ENCODE peak calls at places on chromosomes 7 and 10, in seven cellular contexts. A, X, Z, O, T, K and G are unnamed samples.

GRCh38 chr7:26127411-26127810 is 24.6 kb upstream of the NFE2L3 start:
- DNase-seq in K (no peak), A (no peak), X (no peak), O (no peak), Z (no peak), T (peak; percentile 24), G (no peak)

GRCh38 chr10:103241262-103242011 is 4.2 kb upstream of the RPEL1 start:
- DNase-seq in T (no peak), K (no peak), X (peak; percentile 50), Z (peak; percentile 86), A (peak; percentile 22), O (no peak), G (no peak)

GRCh38 chr7:71457021-71457420 is 325.1 kb downstream of the GALNT17 start:
- DNase-seq in T (no peak), A (peak; percentile 77), X (no peak), O (no peak), K (no peak), Z (no peak), G (no peak)

GRCh38 chr7:87156709-87157108 is 4.5 kb downstream of the DMTF1 start:
- DNase-seq in X (no peak), O (no peak), T (no peak), A (no peak), Z (no peak), K (no peak), G (no peak)

GRCh38 chr10:115771755-115772154 is 501.3 kb downstream of the GFRA1 start:
- DNase-seq in O (no peak), X (no peak), A (no peak), K (no peak), Z (no peak), T (no peak), G (no peak)

GRCh38 chr10:52746169-52746568 is 26.4 kb downstream of the MBL2 start:
- DNase-seq in Z (no peak), K (no peak), T (no peak), O (no peak), X (no peak), A (no peak), G (no peak)

GRCh38 chr7:31029674-31030073 is 22.4 kb upstream of the ADCYAP1R1 start:
- DNase-seq in Z (no peak), T (no peak), X (no peak), K (no peak), A (no peak), O (no peak), G (no peak)

GRCh38 chr7:47438411-47439029 is 143.4 kb downstream of the TNS3 start:
- DNase-seq in K (no peak), T (no peak), Z (no peak), O (no peak), A (no peak), X (no peak), G (no peak)

GRCh38 chr10:48523212-48523819 is 81.6 kb downstream of the ARHGAP22 start:
- DNase-seq in T (no peak), Z (peak; percentile 19), A (peak; percentile 74), O (peak; percentile 74), K (peak; percentile 63), X (no peak), G (no peak)

GRCh38 chr10:98411768-98412167 is 3.2 kb downstream of the PYROXD2 start:
- DNase-seq in A (no peak), O (no peak), Z (no peak), K (no peak), T (no peak), X (no peak), G (no peak)

GRCh38 chr7:42345478-42346299 is 108.7 kb upstream of the GLI3 start:
- DNase-seq in Z (no peak), O (no peak), K (no peak), X (no peak), A (peak; percentile 15), T (no peak), G (no peak)

GRCh38 chr10:21171197-21171935 is 274.3 kb upstream of the NEBL start:
- DNase-seq in X (no peak), T (no peak), K (peak; percentile 38), Z (peak; percentile 12), O (peak; percentile 66), A (peak; percentile 75), G (no peak)

GRCh38 chr10:120426306-120426705 is 30.7 kb upstream of the PLPP4 start:
- DNase-seq in Z (no peak), O (no peak), K (no peak), A (no peak), X (no peak), T (no peak), G (no peak)

GRCh38 chr10:62687230-62687748 is 117.2 kb upstream of the ADO start:
- DNase-seq in A (no peak), Z (no peak), O (no peak), X (no peak), T (no peak), K (no peak), G (no peak)

GRCh38 chr7:75938921-75939320 is 24.0 kb downstream of the POR start:
- DNase-seq in K (no peak), A (no peak), Z (no peak), T (no peak), X (no peak), O (no peak), G (no peak)

DNA sequence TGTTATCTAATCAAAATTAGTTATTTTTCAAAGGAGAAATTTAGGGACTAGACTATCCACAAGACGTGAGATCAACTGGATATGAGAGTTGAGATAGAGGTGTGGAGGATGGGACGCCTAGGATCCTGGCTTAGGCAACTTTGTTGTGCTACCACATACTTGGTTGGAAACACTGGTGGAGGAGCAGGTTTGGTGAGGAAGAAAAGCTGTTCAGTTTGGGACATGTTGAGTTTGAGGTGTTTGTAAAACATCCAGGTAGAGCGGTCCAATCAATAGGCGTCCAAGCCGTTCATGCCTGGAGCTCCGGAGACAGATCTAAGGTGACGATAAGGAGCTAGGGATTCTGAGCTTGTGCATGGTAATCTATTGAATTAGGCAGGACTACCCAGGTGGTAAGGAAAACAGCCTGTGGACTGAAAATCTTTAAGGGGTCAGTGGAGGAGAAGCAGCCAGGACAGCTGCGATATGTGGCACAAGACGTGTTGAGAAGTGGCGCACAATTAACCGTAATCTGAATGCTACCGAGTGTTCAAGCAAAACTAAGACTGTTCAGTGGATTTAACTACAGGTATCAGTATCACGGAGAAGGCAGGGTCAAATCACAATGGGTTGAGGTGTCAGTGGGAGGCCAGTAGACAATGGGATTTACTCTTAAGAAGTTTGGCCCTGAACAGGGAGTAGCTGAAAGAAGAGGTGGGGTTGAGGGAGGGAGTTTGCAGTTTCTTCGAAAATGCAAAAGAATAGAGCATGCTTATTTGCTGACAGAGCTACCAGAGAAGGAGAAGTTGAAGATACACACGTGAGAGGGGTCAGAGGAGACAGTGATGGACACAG is 16.1 kb upstream of the TRPV6 start:
- DNase-seq in T (no peak), O (no peak), K (no peak), Z (no peak), A (no peak), X (no peak), G (no peak)
- TF ChIP-seq POLR2AphosphoS5 in T (no peak), O (no peak), K (no peak), Z (no peak), A (no peak), X (no peak), G (no peak)

DNA sequence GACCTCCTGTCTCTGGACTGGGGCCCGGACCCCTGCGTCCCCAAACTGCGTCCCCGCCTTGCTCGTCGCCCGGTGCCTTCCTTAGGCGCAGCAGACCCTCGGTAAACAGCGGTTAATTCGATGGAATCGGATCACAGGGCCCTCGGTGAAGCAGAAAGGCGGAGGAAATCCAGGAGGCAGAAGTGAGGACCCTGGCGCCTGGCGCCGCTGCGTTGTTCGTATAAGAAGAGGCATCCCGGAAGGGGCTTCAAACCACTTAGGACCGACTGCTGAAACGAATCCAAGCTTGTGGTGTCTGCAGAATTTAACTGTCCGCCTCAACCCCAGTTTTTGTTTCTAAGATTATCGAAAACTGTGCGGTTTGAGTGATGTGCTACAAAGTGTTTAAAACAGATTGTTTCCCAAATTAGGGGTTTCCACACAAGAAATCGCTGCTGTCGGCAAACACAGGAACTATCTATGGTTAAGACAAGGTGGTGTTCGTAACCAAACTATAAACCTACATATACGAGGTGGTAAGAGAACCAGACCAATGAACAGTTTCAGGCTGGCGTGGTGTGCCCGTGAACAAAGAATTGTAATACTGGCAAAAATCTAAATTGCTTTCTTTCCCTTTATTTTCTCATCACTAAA is 760 bp upstream of the DGKI start:
- DNase-seq in T (peak; percentile 35), A (peak; percentile 75), Z (no peak), O (no peak), X (no peak), K (no peak), G (no peak)
- TF ChIP-seq REST in T (no peak), A (no peak), Z (no peak), O (no peak), X (no peak), K (no peak), G (no peak)

DNA sequence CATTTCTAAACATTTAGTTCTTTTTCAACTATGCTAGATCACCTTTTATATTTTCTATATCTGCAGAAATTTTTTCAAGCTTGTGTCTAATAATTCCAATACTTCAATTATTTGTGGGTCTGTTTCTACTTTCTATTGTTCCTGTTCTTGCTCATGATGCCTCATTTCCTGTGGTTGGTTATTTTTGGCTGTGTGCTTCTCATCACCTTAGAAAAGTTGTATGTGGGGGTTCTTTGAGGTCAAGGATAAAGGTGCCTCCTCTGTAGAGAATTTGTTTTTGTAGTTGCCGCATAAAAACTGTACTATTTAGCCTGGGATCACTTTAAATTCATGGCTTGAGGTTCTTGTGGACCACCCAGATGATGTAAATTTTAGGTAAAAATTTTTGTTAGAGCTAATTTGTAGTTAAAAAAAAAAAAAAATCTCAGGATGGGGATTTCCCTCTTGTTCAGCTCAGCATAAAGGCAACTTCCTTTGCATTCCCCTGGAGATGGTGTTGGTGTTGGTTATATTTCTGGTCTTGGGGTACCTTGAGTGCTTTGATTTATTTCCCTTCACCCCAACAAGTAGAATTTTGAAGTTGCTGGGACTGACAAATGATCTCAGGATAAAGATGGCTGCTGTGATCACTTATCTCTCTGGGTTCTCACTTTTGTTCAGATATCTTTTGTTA is 27.0 kb upstream of the JAZF1 start:
- DNase-seq in T (peak; percentile 41), O (no peak), Z (no peak), K (no peak), A (no peak), X (no peak), G (no peak)
- H3K4me1 ChIP-seq in T (peaks cover 3% of the 10 kb centered on the region), O (no peaks in the 10 kb centered on the region), Z (no peaks in the 10 kb centered on the region), K (no peaks in the 10 kb centered on the region), A (no peaks in the 10 kb centered on the region), X (no peaks in the 10 kb centered on the region), G (no peaks in the 10 kb centered on the region)

DNA sequence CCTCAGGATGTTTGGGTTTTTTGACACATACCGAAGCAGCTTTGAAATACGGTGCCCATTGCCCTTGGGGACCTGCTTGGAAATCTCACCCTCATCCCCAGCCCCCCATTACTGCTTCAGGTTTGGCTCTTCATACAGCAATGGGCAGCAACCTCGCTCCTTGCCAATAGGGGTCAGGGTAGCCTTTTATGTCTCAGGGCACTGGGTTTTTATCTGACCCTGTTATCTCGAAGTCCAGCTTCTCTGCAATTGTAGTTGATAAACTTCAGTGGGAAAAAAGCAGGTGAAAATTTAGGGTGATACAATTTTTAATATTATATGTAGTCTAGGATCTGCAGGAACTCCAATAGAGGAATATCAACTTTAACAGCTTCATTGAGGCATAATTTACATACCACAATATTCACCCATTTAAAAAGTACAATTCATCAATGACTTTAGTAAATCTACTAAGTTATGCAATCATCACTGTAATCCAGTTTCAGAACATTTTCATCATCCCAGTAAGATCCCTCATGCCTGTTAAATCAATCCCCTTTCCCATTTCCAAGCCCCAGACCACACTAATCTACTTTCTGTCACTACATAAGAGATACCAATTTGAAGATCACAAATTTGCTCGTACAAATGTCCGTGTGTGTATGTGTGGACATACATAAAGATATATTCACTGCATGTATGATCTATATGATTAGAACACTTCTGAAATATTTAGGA is 386.2 kb downstream of the KCNMA1 start:
- DNase-seq in K (peak; percentile 37), X (peak; percentile 8), O (peak; percentile 58), Z (peak; percentile 13), A (peak; percentile 76), T (no peak), G (no peak)
- TF ChIP-seq POLR2AphosphoS5 in K (no peak), X (no peak), O (no peak), Z (no peak), A (no peak), T (no peak), G (no peak)

GRCh38 chr7:54841772-54842707 is 83.0 kb upstream of the SEC61G start:
- DNase-seq in T (no peak), X (peak; percentile 36), K (peak; percentile 14), Z (peak; percentile 33), O (no peak), A (peak; percentile 66), G (no peak)
- TF ChIP-seq REST in T (no peak), X (no peak), K (no peak), Z (no peak), O (no peak), A (no peak), G (no peak)